ENCODE peak calls at places on chromosomes 11 and 22, in six cellular contexts. X is transverse colon, Z is K562, M is lower lobe of right lung, H is IMR-90, K is neural progenitor cell. Y is an unnamed sample.
A peak's percentile ranks its signal among the peaks of the same experiment; 100 is the strongest.

GRCh38 chr22:17891427-17892167 is 117.3 kb upstream of the BID start:
- DNase-seq in M (no peak), X (peak; percentile 83), K (peak; percentile 56), Z (peak; percentile 51), H (no peak), Y (no peak)

GRCh38 chr11:20067665-20068064 is 92.6 kb downstream of the DBX1 start:
- DNase-seq in Z (no peak), X (no peak), M (no peak), K (no peak), H (no peak), Y (no peak)

GRCh38 chr11:35030716-35031213 is 108.2 kb upstream of the CD44 start:
- DNase-seq in X (peak; percentile 25), Z (peak; percentile 54), M (no peak), K (no peak), H (peak; percentile 98), Y (no peak)

GRCh38 chr22:37999640-38000272 is 15.4 kb upstream of the SOX10 start:
- DNase-seq in H (peak; percentile 61), K (no peak), X (no peak), M (no peak), Z (peak; percentile 23), Y (no peak)

GRCh38 chr11:65204646-65205601 is 23.2 kb downstream of the CAPN1 start:
- DNase-seq in K (peak; percentile 91), H (peak; percentile 13), X (no peak), Z (peak; percentile 86), M (no peak), Y (no peak)

GRCh38 chr22:19810381-19811141 is 44.1 kb downstream of the GNB1L start:
- DNase-seq in Z (no peak), K (peak; percentile 31), M (peak; percentile 36), X (no peak), H (peak; percentile 81), Y (no peak)

GRCh38 chr11:47967577-47968230 is 12.7 kb upstream of the PTPRJ start:
- DNase-seq in H (peak; percentile 32), X (no peak), K (no peak), M (peak; percentile 1), Z (no peak), Y (no peak)

GRCh38 chr22:37419916-37420655 is 7.2 kb downstream of the ELFN2 start:
- DNase-seq in X (no peak), M (no peak), K (peak; percentile 74), H (peak; percentile 17), Z (no peak), Y (no peak)

GRCh38 chr11:118497831-118498230 is 29.4 kb upstream of the TTC36 start:
- DNase-seq in H (peak; percentile 68), X (no peak), M (no peak), K (no peak), Z (no peak), Y (no peak)

GRCh38 chr11:45906965-45907591 is at the start of gene FREY1:
- DNase-seq in K (no peak), Z (no peak), X (no peak), M (no peak), H (no peak), Y (no peak)

GRCh38 chr22:49838771-49839717 is 11.4 kb upstream of the BRD1 start:
- DNase-seq in Z (no peak), M (peak; percentile 45), K (peak; percentile 37), X (peak; percentile 61), H (peak; percentile 33), Y (peak; percentile 79)

GRCh38 chr11:133619397-133619796 is 87.1 kb upstream of the OPCML start:
- DNase-seq in X (no peak), Z (no peak), M (no peak), K (peak; percentile 15), H (no peak), Y (no peak)

GRCh38 chr11:19789840-19790710 is 77.4 kb downstream of the NAV2 start:
- DNase-seq in Z (no peak), X (peak; percentile 68), H (peak; percentile 34), M (no peak), K (no peak), Y (no peak)

GRCh38 chr11:128860571-128861361 is 6.3 kb downstream of the KCNJ1 start:
- DNase-seq in Z (no peak), K (no peak), X (no peak), M (no peak), H (peak; percentile 7), Y (no peak)
- H3K27ac ChIP-seq in Z (no peak overlapping the region), K (no peak overlapping the region), X (no peak overlapping the region), M (no peak overlapping the region), H (no peak overlapping the region), Y (no peak overlapping the region)

GRCh38 chr11:73172992-73173656 is 31.0 kb upstream of the FCHSD2 start:
- DNase-seq in M (no peak), Z (no peak), H (no peak), K (no peak), X (no peak), Y (no peak)

GRCh38 chr11:73174495-73174791 is 32.3 kb upstream of the FCHSD2 start:
- DNase-seq in H (no peak), X (no peak), Z (no peak), K (no peak), M (no peak), Y (no peak)

GRCh38 chr11:73175551-73176144 is 33.5 kb upstream of the FCHSD2 start:
- DNase-seq in H (no peak), M (no peak), X (no peak), Z (no peak), K (no peak), Y (no peak)

GRCh38 chr11:73171762-73172161 is 29.6 kb upstream of the FCHSD2 start:
- DNase-seq in X (no peak), K (no peak), Z (no peak), M (no peak), H (peak; percentile 25), Y (no peak)

GRCh38 chr11:73173755-73174494 is 31.8 kb upstream of the FCHSD2 start:
- DNase-seq in H (peak; percentile 25), K (no peak), X (peak; percentile 47), Z (no peak), M (no peak), Y (no peak)
- TF ChIP-seq CTCF in H (no peak), K (no peak), X (no peak), Z (no peak), M (no peak), Y (no peak)

GRCh38 chr11:855796-856195 is 13.1 kb downstream of the TSPAN4 start:
- DNase-seq in M (no peak), Z (no peak), X (no peak), K (no peak), H (no peak), Y (no peak)

GRCh38 chr11:854601-855342 is 12.1 kb downstream of the TSPAN4 start:
- DNase-seq in K (peak; percentile 80), Z (no peak), M (no peak), X (no peak), H (no peak), Y (no peak)

GRCh38 chr11:852762-853161 is 10.1 kb downstream of the TSPAN4 start:
- DNase-seq in K (no peak), M (no peak), Z (no peak), X (no peak), H (no peak), Y (no peak)

GRCh38 chr11:855343-855674 is 12.7 kb downstream of the TSPAN4 start:
- DNase-seq in H (no peak), Z (no peak), M (no peak), K (no peak), X (no peak), Y (no peak)

DNA sequence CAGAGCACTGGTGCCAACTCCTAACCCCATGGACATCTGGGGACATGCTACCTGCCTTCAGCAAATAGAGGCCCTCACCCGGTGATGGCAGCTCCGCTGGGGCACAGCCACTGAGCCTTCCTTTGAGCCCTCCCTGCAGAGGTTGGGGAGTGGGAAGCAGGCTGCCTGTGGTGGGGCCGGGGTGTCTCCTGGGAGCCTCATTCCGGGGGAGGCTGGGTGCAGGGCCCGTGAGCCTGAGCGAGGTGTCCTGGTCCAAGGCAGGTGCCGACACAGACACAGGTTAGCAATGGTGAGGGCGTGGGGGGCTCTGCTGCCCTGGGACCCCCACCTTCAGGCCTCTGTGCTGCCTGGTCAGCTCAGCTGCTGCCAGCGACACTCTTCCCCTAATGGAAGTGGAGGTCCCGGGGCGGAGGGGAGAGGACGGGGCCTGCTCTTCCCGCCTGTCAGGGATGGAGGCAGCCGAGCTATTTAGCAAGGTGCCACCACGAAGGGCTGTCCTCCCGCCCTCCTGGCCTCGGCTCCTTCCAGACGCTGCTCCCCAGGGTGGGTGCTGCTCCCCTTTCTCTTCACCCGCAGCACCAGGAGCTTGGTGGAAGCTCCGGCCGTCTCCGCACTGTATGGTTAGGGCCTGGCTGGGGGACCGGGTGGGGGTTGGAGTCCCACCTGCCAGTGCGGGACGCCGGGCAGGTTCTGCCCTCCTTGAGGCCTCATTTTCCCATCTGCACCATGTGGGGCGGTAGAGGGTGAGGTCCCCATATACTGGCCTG is 11.2 kb downstream of the TSPAN4 start:
- DNase-seq in Z (no peak), X (no peak), M (no peak), H (no peak), K (no peak), Y (no peak)
- H3K4me1 ChIP-seq in Z (peaks cover 84% of the 10 kb centered on the region), X (peaks cover 6% of the 10 kb centered on the region), M (peaks cover 14% of the 10 kb centered on the region), H (peaks cover 14% of the 10 kb centered on the region), K (peaks cover 46% of the 10 kb centered on the region), Y (peaks cover 3% of the 10 kb centered on the region)

GRCh38 chr22:39177791-39178190 is 25.3 kb upstream of the CBX7 start:
- DNase-seq in M (no peak), K (no peak), Z (no peak), X (no peak), H (no peak), Y (no peak)
- H3K27ac ChIP-seq in M (peak overlapping the region; percentile 86), K (no peak overlapping the region), Z (no peak overlapping the region), X (peak overlapping the region; percentile 77), H (peak overlapping the region; percentile 5), Y (no peak overlapping the region)

DNA sequence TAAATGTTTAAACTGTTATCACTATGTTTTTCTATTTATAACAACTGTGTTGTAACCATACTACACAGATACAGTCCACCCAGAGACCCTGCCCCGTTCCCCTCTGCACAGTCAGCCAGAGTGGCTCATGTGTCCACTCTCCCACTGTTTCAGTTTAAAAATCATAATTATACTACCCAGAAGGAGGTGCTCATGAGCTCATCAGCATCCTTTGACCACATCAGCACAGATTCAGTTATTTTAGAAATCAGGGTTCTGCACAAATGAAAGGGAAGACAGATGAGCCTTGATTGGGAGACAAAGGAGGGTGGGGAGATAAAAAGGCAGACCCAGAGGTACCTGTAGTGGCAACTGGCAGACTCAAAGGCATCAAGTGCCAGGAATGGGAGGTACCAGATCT is 124.3 kb downstream of the RCN1 start:
- DNase-seq in M (no peak), H (no peak), Z (no peak), K (no peak), X (no peak), Y (no peak)
- TF ChIP-seq CTCF in M (no peak), H (no peak), Z (peak; percentile 21), K (no peak), X (no peak), Y (no peak)

DNA sequence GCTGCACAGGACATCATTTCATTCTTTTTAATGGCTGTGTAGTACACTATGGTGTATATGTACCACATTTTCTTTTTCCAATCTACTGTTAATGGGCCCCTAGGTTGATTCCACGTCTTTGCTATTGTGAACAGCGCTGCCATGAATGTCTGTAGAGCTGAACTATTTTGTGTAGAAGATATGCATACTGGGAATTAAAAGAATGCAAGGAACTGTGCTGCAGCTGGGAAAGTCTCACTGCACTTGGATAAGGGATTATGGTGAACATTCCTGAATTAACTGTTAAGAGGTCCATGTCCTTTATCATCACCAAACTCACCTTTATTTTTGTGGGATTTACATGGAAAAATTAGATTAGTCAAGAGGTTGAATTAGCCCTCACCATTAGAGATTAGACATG is 224.7 kb downstream of the SNX19 start:
- DNase-seq in X (no peak), H (no peak), K (no peak), Z (no peak), M (no peak), Y (no peak)
- H3K4me1 ChIP-seq in X (no peaks in the 10 kb centered on the region), H (no peaks in the 10 kb centered on the region), K (peaks cover 4% of the 10 kb centered on the region), Z (no peaks in the 10 kb centered on the region), M (no peaks in the 10 kb centered on the region), Y (no peaks in the 10 kb centered on the region)